ENCODE peak calls at places on chromosomes 7 and 10, in eight cellular contexts. G is DMS 273 treated with DMSO at 0.1 percent for 48 hours, Y is lower lobe of right lung, O is HT1080, P is NCI-H1092, W is lung microvascular endothelial cell, X is Peyer's patch, Q is H54. C is an unnamed sample.

GRCh38 chr10:89171263-89171872 is 35.7 kb downstream of the CH25H start:
- DNase-seq in X (no peak), Y (no peak), O (no peak), P (no peak), G (no peak), Q (no peak), W (peak; percentile 12), C (no peak)

GRCh38 chr7:116799912-116800311 is 62.5 kb upstream of the CAPZA2 start:
- DNase-seq in P (no peak), X (no peak), W (no peak), Y (no peak), G (no peak), O (no peak), Q (no peak), C (no peak)

GRCh38 chr7:2657920-2658671 is 26.3 kb downstream of the TTYH3 start:
- DNase-seq in X (no peak), P (no peak), Q (no peak), W (no peak), Y (no peak), O (no peak), G (no peak), C (no peak)

GRCh38 chr7:2661096-2661449 is 26.9 kb upstream of the AMZ1 start:
- DNase-seq in W (no peak), O (no peak), Y (no peak), X (no peak), G (no peak), P (no peak), Q (no peak), C (no peak)

GRCh38 chr7:120733143-120733542 is 124.8 kb downstream of the TSPAN12 start:
- DNase-seq in Q (peak; percentile 12), W (no peak), Y (no peak), G (no peak), P (no peak), O (peak; percentile 71), X (no peak), C (no peak)

GRCh38 chr7:157785486-157786186 is 448.8 kb downstream of the DNAJB6 start:
- DNase-seq in O (no peak), W (no peak), Q (no peak), G (no peak), P (no peak), Y (no peak), X (peak; percentile 26), C (no peak)

GRCh38 chr7:142300689-142301088 is 42.8 kb upstream of the PRSS58 start:
- DNase-seq in X (no peak), O (no peak), Q (peak; percentile 39), W (no peak), G (no peak), Y (no peak), P (no peak), C (no peak)

GRCh38 chr10:3737811-3738311 is 47.1 kb downstream of the KLF6 start:
- DNase-seq in Y (no peak), P (no peak), X (no peak), W (no peak), Q (no peak), G (no peak), O (no peak), C (no peak)

GRCh38 chr10:44297963-44298362 is 86.9 kb downstream of the CXCL12 start:
- DNase-seq in O (no peak), P (no peak), W (no peak), X (no peak), Q (no peak), G (no peak), Y (no peak), C (no peak)

GRCh38 chr7:25951414-25952276 is 200.4 kb upstream of the NFE2L3 start:
- DNase-seq in O (no peak), W (no peak), Q (no peak), G (no peak), P (peak; percentile 41), X (peak; percentile 56), Y (no peak), C (no peak)

GRCh38 chr10:49509904-49510303 is 29.0 kb downstream of the ERCC6 start:
- DNase-seq in Y (no peak), O (no peak), P (no peak), W (no peak), X (no peak), G (no peak), Q (no peak), C (no peak)

GRCh38 chr10:123570898-123571515 is 95.1 kb upstream of the GPR26 start:
- DNase-seq in Y (no peak), G (no peak), P (no peak), Q (no peak), W (no peak), X (no peak), O (no peak), C (no peak)

GRCh38 chr10:71708301-71708703 is 11.3 kb downstream of the C10orf105 start:
- DNase-seq in O (no peak), Q (peak; percentile 65), G (no peak), W (peak; percentile 67), P (peak; percentile 5), Y (peak; percentile 77), X (peak; percentile 78), C (peak; percentile 53)

GRCh38 chr10:90062786-90063185 is 361.4 kb downstream of the KIF20B start:
- DNase-seq in X (no peak), Q (no peak), Y (no peak), W (no peak), O (peak; percentile 15), G (no peak), P (no peak), C (no peak)

GRCh38 chr7:1464694-1465093 is 5.4 kb upstream of the MICALL2 start:
- DNase-seq in O (no peak), P (no peak), X (no peak), G (no peak), W (no peak), Y (no peak), Q (no peak), C (no peak)

GRCh38 chr10:78081292-78081691 is 47.6 kb downstream of the RPS24 start:
- DNase-seq in Y (no peak), P (no peak), W (no peak), X (no peak), G (no peak), Q (no peak), O (no peak), C (no peak)

GRCh38 chr10:73576178-73576889 is 14.8 kb downstream of the USP54 start:
- DNase-seq in P (no peak), O (peak; percentile 48), Y (no peak), W (peak; percentile 76), G (no peak), X (no peak), Q (no peak), C (no peak)

GRCh38 chr10:100637785-100638184 is 102.0 kb downstream of the HIF1AN start:
- DNase-seq in Q (peak; percentile 60), Y (no peak), O (peak; percentile 65), W (peak; percentile 46), G (no peak), P (no peak), X (no peak), C (peak; percentile 17)

GRCh38 chr7:1705339-1705738 is 35.3 kb downstream of the ELFN1 start:
- DNase-seq in Y (no peak), X (no peak), W (no peak), G (no peak), P (no peak), Q (no peak), O (no peak), C (no peak)

GRCh38 chr10:46020871-46021553 is 9.4 kb downstream of the NCOA4 start:
- DNase-seq in W (no peak), X (no peak), Y (no peak), O (no peak), G (no peak), Q (no peak), P (no peak), C (no peak)

GRCh38 chr10:3452234-3452633 is 279.7 kb upstream of the PITRM1 start:
- DNase-seq in G (no peak), Q (peak; percentile 7), P (no peak), Y (no peak), O (peak; percentile 94), X (no peak), W (peak; percentile 87), C (no peak)

GRCh38 chr10:6133331-6134098 is 44.7 kb downstream of the RBM17 start:
- DNase-seq in G (no peak), Q (no peak), P (no peak), W (no peak), O (no peak), Y (no peak), X (peak; percentile 41), C (no peak)